ENCODE peak calls at places on chromosome X, in eight cellular contexts. V, C, P, L, R, M, H and T are unnamed samples. For H3K27me3, the result is how much of the 10 kb centered on the place peaks cover.

GRCh38 chrX:10109695-10110094 is 47.1 kb upstream of the CLCN4 start:
- DNase-seq in V (peak), C (no peak), P (no peak), L (no peak), R (no peak), M (no peak), H (no peak), T (no peak)

GRCh38 chrX:140836874-140837273 is 127.3 kb downstream of the LINC00632 start:
- DNase-seq in V (no peak), C (no peak), P (no peak), L (no peak), R (no peak), M (no peak), H (no peak), T (no peak)

GRCh38 chrX:9897761-9898161 is 69.4 kb upstream of the CLDN34 start:
- DNase-seq in V (no peak), C (peak), P (no peak), L (no peak), R (no peak), M (no peak), H (peak), T (no peak)

GRCh38 chrX:37785569-37785968 is 5.7 kb downstream of the CYBB start:
- DNase-seq in V (peak), C (no peak), P (no peak), L (peak), R (no peak), M (no peak), H (no peak), T (no peak)

GRCh38 chrX:21479695-21480280 is 105.6 kb downstream of the CNKSR2 start:
- DNase-seq in V (no peak), C (peak), P (no peak), L (peak), R (peak), M (peak), H (peak), T (no peak)

GRCh38 chrX:43266487-43266886 is 389.6 kb upstream of the MAOA start:
- DNase-seq in V (no peak), C (no peak), P (no peak), L (no peak), R (no peak), M (no peak), H (no peak), T (no peak)

GRCh38 chrX:50108264-50108663 is 92.5 kb downstream of the AKAP4 start:
- DNase-seq in V (no peak), C (no peak), P (no peak), L (peak), R (no peak), M (no peak), H (no peak), T (no peak)

GRCh38 chrX:45424341-45424740 is 223.7 kb upstream of the DIPK2B start:
- DNase-seq in V (no peak), C (no peak), P (no peak), L (no peak), R (no peak), M (no peak), H (no peak), T (no peak)

GRCh38 chrX:143634701-143635442 is 1.0 kb downstream of the SLITRK4 start:
- DNase-seq in V (no peak), C (no peak), P (no peak), L (peak), R (peak), M (peak), H (no peak), T (no peak)

GRCh38 chrX:110691446-110691845 is 104.2 kb downstream of the CHRDL1 start:
- DNase-seq in V (no peak), C (no peak), P (no peak), L (no peak), R (no peak), M (no peak), H (no peak), T (no peak)

GRCh38 chrX:118552501-118552900 is 56.9 kb downstream of the DOCK11 start:
- DNase-seq in V (no peak), C (peak), P (no peak), L (peak), R (no peak), M (no peak), H (peak), T (peak)

GRCh38 chrX:72258174-72258573 is 18.9 kb downstream of the RPS4X start:
- DNase-seq in V (no peak), C (no peak), P (peak), L (peak), R (no peak), M (peak), H (peak), T (no peak)

GRCh38 chrX:72620550-72621145 is 48.0 kb upstream of the HDAC8 start:
- DNase-seq in V (no peak), C (peak), P (peak), L (peak), R (peak), M (peak), H (peak), T (peak)

GRCh38 chrX:134658002-134658401 is 269 bp downstream of the PLAC1 start:
- DNase-seq in V (no peak), C (no peak), P (no peak), L (no peak), R (no peak), M (no peak), H (peak), T (no peak)

GRCh38 chrX:40056420-40056819 is 41.3 kb downstream of the BCOR start:
- DNase-seq in V (no peak), C (no peak), P (no peak), L (no peak), R (no peak), M (no peak), H (no peak), T (no peak)

GRCh38 chrX:21438792-21439191 is 64.6 kb downstream of the CNKSR2 start:
- DNase-seq in V (no peak), C (no peak), P (no peak), L (no peak), R (no peak), M (no peak), H (no peak), T (no peak)

GRCh38 chrX:119990409-119990994 is 47.0 kb upstream of the NKAP start:
- DNase-seq in V (no peak), C (no peak), P (no peak), L (no peak), R (no peak), M (no peak), H (no peak), T (no peak)

GRCh38 chrX:77910108-77910840 is at the start of gene ATP7A:
- DNase-seq in V (peak), C (peak), P (peak), L (peak), R (peak), M (peak), H (peak), T (peak)

GRCh38 chrX:151814767-151815166 is 80.2 kb downstream of the CNGA2 start:
- DNase-seq in V (no peak), C (no peak), P (no peak), L (no peak), R (no peak), M (no peak), H (no peak), T (peak)
- H3K27me3 ChIP-seq in V (under half), C (under half), P (under half), L (under half), R (under half), M (under half), H (under half), T (under half)

GRCh38 chrX:107450823-107451509 is 1.5 kb downstream of the FRMPD3 start:
- DNase-seq in V (no peak), C (no peak), P (peak), L (no peak), R (peak), M (peak), H (no peak), T (no peak)

GRCh38 chrX:107451754-107452153 is 2.3 kb downstream of the FRMPD3 start:
- DNase-seq in V (no peak), C (no peak), P (no peak), L (no peak), R (peak), M (no peak), H (no peak), T (no peak)

GRCh38 chrX:107449490-107450175 is at the start of gene FRMPD3:
- DNase-seq in V (no peak), C (no peak), P (no peak), L (no peak), R (peak), M (peak), H (no peak), T (no peak)

GRCh38 chrX:107448625-107449468 is 605 bp upstream of the FRMPD3 start:
- DNase-seq in V (no peak), C (no peak), P (no peak), L (peak), R (peak), M (peak), H (no peak), T (no peak)

DNA sequence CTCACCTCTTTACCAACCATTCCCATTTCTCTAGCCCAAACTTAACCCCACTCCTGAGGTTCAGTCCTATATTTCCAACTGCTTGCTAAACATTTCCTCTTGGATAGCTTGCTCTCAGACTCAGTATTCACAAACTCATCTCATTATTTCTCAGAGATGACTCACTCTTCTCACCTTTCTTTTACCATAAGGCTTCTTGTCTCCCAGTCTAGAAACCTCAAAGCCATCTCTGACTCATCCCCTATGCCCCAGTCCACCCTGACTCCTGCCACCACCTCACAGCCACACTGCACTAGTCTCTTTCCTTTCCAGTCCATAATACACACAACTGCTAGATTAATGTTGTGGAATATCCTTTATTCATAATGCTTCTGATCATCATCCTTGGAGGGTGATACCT is 4.8 kb downstream of the FRMPD3 start:
- DNase-seq in V (no peak), C (no peak), P (no peak), L (peak), R (no peak), M (no peak), H (peak), T (no peak)
- H3K27me3 ChIP-seq in V (half or more), C (under half), P (under half), L (under half), R (under half), M (half or more), H (under half), T (under half)

GRCh38 chrX:69289046-69289838 is 124.0 kb upstream of the PJA1 start:
- DNase-seq in V (no peak), C (no peak), P (no peak), L (no peak), R (no peak), M (peak), H (no peak), T (no peak)

GRCh38 chrX:69287025-69287540 is 121.8 kb upstream of the PJA1 start:
- DNase-seq in V (no peak), C (no peak), P (no peak), L (no peak), R (no peak), M (no peak), H (no peak), T (no peak)

GRCh38 chrX:69291111-69291510 is 125.9 kb upstream of the PJA1 start:
- DNase-seq in V (no peak), C (no peak), P (no peak), L (no peak), R (no peak), M (no peak), H (no peak), T (no peak)

GRCh38 chrX:69290327-69290726 is 125.1 kb upstream of the PJA1 start:
- DNase-seq in V (no peak), C (no peak), P (no peak), L (no peak), R (no peak), M (no peak), H (no peak), T (no peak)

DNA sequence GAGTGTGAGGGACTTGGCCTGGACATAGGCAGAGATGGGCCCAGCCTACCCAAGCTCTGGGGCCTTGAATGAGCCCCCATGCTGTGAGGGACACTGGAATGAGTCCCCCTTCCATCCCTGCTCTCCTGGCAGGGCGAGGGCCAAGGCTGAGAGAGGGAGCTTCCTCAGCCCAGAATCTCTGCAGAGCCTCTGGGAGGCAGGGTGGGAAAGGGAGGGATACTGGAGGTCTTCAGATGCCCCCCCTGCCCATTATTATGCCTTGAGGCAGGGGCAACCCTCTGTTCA is 124.5 kb upstream of the PJA1 start:
- DNase-seq in V (no peak), C (no peak), P (no peak), L (no peak), R (no peak), M (no peak), H (no peak), T (no peak)
- H3K27me3 ChIP-seq in V (under half), C (under half), P (under half), L (under half), R (under half), M (under half), H (under half), T (under half)

DNA sequence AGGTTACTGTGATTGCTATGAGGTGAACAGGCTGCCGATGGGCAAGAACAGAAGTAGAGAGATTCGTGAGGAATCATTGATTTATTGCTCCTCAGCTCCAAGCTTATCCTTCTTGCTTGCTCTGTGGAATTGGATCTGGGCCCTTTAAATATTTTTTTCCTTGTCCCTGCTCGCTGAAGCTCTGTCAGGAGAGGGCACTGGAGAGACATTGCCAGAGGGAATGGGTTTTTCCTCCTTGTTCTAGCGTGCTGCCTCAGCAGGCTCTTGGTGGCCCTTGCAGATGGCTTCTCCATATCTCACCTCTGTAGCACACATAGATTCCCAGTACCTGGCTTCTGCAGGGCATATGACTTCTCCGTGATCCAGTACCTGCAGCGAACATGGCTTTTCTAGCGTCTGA is 67.4 kb downstream of the CNGA2 start:
- DNase-seq in V (no peak), C (no peak), P (no peak), L (no peak), R (peak), M (no peak), H (no peak), T (peak)
- H3K27me3 ChIP-seq in V (under half), C (under half), P (under half), L (under half), R (under half), M (under half), H (under half), T (under half)